ENCODE peak calls at places on chromosomes 12 and 14, in six cellular contexts. Y is H1, H is GM12878, A is SK-N-SH, S is HepG2, R is K562. B is an unnamed sample.

GRCh38 chr12:52857500-52857899 is 8.7 kb upstream of the KRT78 start:
- DNase-seq in S (no peak), R (no peak), A (no peak), H (no peak), Y (no peak), B (no peak)

GRCh38 chr12:122865268-122866231 is 30.3 kb downstream of the HIP1R start:
- DNase-seq in S (peak; percentile 69), H (no peak), Y (no peak), R (peak; percentile 61), A (peak; percentile 79), B (peak; percentile 34)

GRCh38 chr12:106084759-106085158 is 54.0 kb downstream of the NUAK1 start:
- DNase-seq in H (no peak), Y (no peak), S (no peak), A (no peak), R (no peak), B (no peak)

GRCh38 chr12:131609762-131610161 is 101.1 kb upstream of the SFSWAP start:
- DNase-seq in H (no peak), S (no peak), A (no peak), Y (no peak), R (no peak), B (no peak)

GRCh38 chr12:43540474-43540873 is 11.5 kb downstream of the ADAMTS20 start:
- DNase-seq in R (no peak), A (no peak), Y (no peak), S (no peak), H (no peak), B (no peak)

GRCh38 chr12:112126000-112126431 is 656 bp downstream of the TRAFD1 start:
- DNase-seq in H (no peak), Y (no peak), A (peak; percentile 36), R (no peak), S (no peak), B (no peak)

GRCh38 chr12:91289881-91290280 is 107.3 kb upstream of the DCN start:
- DNase-seq in Y (no peak), R (no peak), S (no peak), H (no peak), A (no peak), B (no peak)

GRCh38 chr14:30034049-30034635 is 106.5 kb upstream of the PRKD1 start:
- DNase-seq in A (no peak), H (no peak), Y (peak; percentile 15), R (no peak), S (no peak), B (no peak)

GRCh38 chr12:67811437-67812361 is 163.2 kb downstream of the DYRK2 start:
- DNase-seq in H (no peak), R (no peak), Y (no peak), S (no peak), A (no peak), B (no peak)

GRCh38 chr12:33628087-33628486 is 188.5 kb upstream of the SYT10 start:
- DNase-seq in S (no peak), R (no peak), H (no peak), Y (no peak), A (no peak), B (no peak)

GRCh38 chr14:98953544-98954346 is 318.3 kb downstream of the BCL11B start:
- DNase-seq in Y (no peak), A (no peak), H (no peak), R (no peak), S (no peak), B (peak; percentile 11)

GRCh38 chr12:99960312-99960711 is 24.4 kb downstream of the ANKS1B start:
- DNase-seq in A (peak; percentile 16), Y (no peak), H (no peak), S (no peak), R (no peak), B (no peak)

GRCh38 chr12:47752121-47752520 is 6.6 kb downstream of the RAPGEF3 start:
- DNase-seq in H (no peak), A (peak; percentile 17), R (no peak), S (no peak), Y (no peak), B (no peak)

GRCh38 chr14:44963775-44964380 is 1.9 kb downstream of the TOGARAM1 start:
- DNase-seq in Y (no peak), H (no peak), S (peak; percentile 41), A (peak; percentile 13), R (no peak), B (peak; percentile 20)

GRCh38 chr14:72513346-72513745 is 380.6 kb downstream of the DPF3 start:
- DNase-seq in R (no peak), S (no peak), Y (no peak), A (no peak), H (no peak), B (no peak)

GRCh38 chr12:122646568-122647220 is 56.5 kb downstream of the HCAR2 start:
- DNase-seq in A (no peak), R (no peak), S (no peak), H (peak; percentile 90), Y (no peak), B (peak; percentile 86)

GRCh38 chr12:75725505-75726120 is 214.2 kb upstream of the KRR1 start:
- DNase-seq in H (no peak), S (no peak), R (no peak), A (no peak), Y (no peak), B (no peak)

GRCh38 chr12:29073631-29074239 is 75.3 kb upstream of the FAR2 start:
- DNase-seq in A (peak; percentile 42), H (no peak), S (peak; percentile 13), R (peak; percentile 40), Y (no peak), B (peak; percentile 21)

GRCh38 chr12:122423258-122424165 is 1.0 kb upstream of the CLIP1 start:
- DNase-seq in A (peak; percentile 60), R (no peak), Y (no peak), S (peak; percentile 64), H (no peak), B (peak; percentile 11)

GRCh38 chr14:63453443-63453936 is 89.7 kb downstream of the PPP2R5E start:
- DNase-seq in Y (no peak), R (no peak), H (no peak), A (no peak), S (no peak), B (no peak)

GRCh38 chr14:98952595-98953325 is 319.2 kb downstream of the BCL11B start:
- DNase-seq in Y (no peak), R (no peak), H (no peak), S (no peak), A (no peak), B (no peak)

GRCh38 chr14:49303952-49304516 is 282.1 kb downstream of the RPS29 start:
- DNase-seq in A (no peak), Y (no peak), H (no peak), S (no peak), R (no peak), B (peak; percentile 6)

GRCh38 chr14:92704036-92704804 is 44.2 kb downstream of the LGMN start:
- DNase-seq in R (no peak), Y (no peak), H (peak; percentile 92), S (no peak), A (no peak), B (peak; percentile 72)

GRCh38 chr14:89794096-89794495 is 160.4 kb downstream of the EFCAB11 start:
- DNase-seq in R (no peak), S (no peak), H (no peak), A (no peak), Y (no peak), B (no peak)

GRCh38 chr12:62784576-62784975 is 150.4 kb downstream of the PPM1H start:
- DNase-seq in A (no peak), S (no peak), Y (no peak), H (no peak), R (no peak), B (no peak)

GRCh38 chr12:122413516-122414404 is 8.7 kb downstream of the CLIP1 start:
- DNase-seq in Y (no peak), S (no peak), H (no peak), A (no peak), R (no peak), B (peak; percentile 25)

GRCh38 chr12:53078425-53079225 is 565 bp downstream of the SPRYD3 start:
- DNase-seq in H (no peak), A (no peak), R (no peak), Y (no peak), S (no peak), B (no peak)

GRCh38 chr14:35879141-35879648 is 53.1 kb downstream of the BRMS1L start:
- DNase-seq in S (no peak), Y (no peak), A (no peak), H (no peak), R (no peak), B (peak; percentile 72)

GRCh38 chr12:107594995-107595394 is 90.6 kb upstream of the PWP1 start:
- DNase-seq in R (no peak), A (no peak), Y (no peak), S (no peak), H (no peak), B (no peak)

GRCh38 chr14:21940887-21941855 is 267.6 kb upstream of the OR4E1 start:
- DNase-seq in A (peak; percentile 9), H (no peak), R (peak; percentile 8), S (peak; percentile 55), Y (no peak), B (peak; percentile 5)

GRCh38 chr14:81221579-81222102 is 882 bp upstream of the GTF2A1 start:
- DNase-seq in R (no peak), H (no peak), A (no peak), Y (no peak), S (no peak), B (no peak)

GRCh38 chr14:36657409-36658090 is 4.1 kb upstream of the PAX9 start:
- DNase-seq in Y (no peak), A (peak; percentile 41), S (no peak), H (no peak), R (no peak), B (no peak)

GRCh38 chr12:120588371-120588770 is 7.2 kb upstream of the POP5 start:
- DNase-seq in R (no peak), Y (no peak), A (no peak), H (no peak), S (no peak), B (no peak)

GRCh38 chr14:61516125-61516740 is 179.1 kb upstream of the HIF1A start:
- DNase-seq in S (no peak), R (no peak), A (no peak), Y (no peak), H (no peak), B (no peak)
- TF ChIP-seq GABPA in S (no peak), R (no peak), A (no peak), Y (no peak), H (no peak), B (no peak)

DNA sequence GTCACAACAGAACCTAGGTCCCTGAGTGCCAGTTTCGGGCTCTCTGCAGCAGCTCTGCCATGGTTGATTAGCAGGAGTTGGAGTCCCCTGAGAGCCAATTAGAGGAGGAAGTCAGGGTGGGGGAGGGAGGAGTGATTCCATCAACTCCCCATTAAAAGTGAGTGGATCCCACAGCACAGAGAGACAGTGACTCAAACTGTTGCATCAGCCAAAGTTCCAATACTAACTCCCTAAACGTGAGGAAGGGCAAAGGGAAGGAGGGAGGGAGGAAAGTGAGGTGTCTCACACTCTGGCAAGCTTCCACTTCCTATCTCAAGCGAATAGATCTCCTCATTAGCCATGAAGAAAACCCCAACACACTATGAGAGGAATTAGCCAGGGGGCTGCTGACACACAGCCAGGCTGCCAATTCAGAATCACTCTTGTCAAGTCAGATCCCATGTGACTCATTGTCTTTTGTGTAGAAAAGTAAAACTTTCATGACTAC is 23.6 kb downstream of the OR11H4 start:
- DNase-seq in Y (no peak), R (no peak), A (no peak), S (no peak), H (peak; percentile 43), B (peak; percentile 17)
- TF ChIP-seq GABPA in Y (no peak), R (no peak), A (no peak), S (no peak), H (no peak), B (no peak)

GRCh38 chr14:78985668-78986073 is 815.5 kb downstream of the NRXN3 start:
- DNase-seq in A (peak; percentile 19), S (no peak), R (no peak), Y (peak; percentile 70), H (no peak), B (no peak)
- TF ChIP-seq GABPA in A (no peak), S (no peak), R (no peak), Y (no peak), H (no peak), B (no peak)

GRCh38 chr14:100736269-100737180 is 9.8 kb downstream of the DLK1 start:
- DNase-seq in R (peak; percentile 77), A (peak; percentile 69), Y (no peak), H (no peak), S (no peak), B (no peak)
- TF ChIP-seq GABPA in R (no peak), A (no peak), Y (no peak), H (no peak), S (no peak), B (no peak)

B was measured in HL-60.